ENCODE peak calls at places on chromosomes 7 and 10, in nine cellular contexts. One of them, this sample, is unnamed.

GRCh38 chr7:67854236-67854635 is 857.6 kb downstream of the TYW1 start:
- DNase-seq in H7: no peak
- DNase-seq in A549: no peak
- DNase-seq in glomerular endothelial cell: no peak
- DNase-seq in fibroblast of gingiva: no peak
- DNase-seq in spleen: no peak
- DNase-seq in thoracic aorta: no peak
- DNase-seq in stimulated activated CD8-positive, alpha-beta memory T cell treated with anti-CD3 and anti-CD28 coated beads, Interleukin-15, amount 100 ng/mL, for 24 hours: no peak
- DNase-seq in NCI-H226: no peak
- DNase-seq in this sample: no peak

GRCh38 chr7:95446618-95447017 is 11.8 kb upstream of the PON2 start:
- DNase-seq in H7: no peak
- DNase-seq in A549: no peak
- DNase-seq in glomerular endothelial cell: no peak
- DNase-seq in fibroblast of gingiva: no peak
- DNase-seq in spleen: no peak
- DNase-seq in thoracic aorta: no peak
- DNase-seq in stimulated activated CD8-positive, alpha-beta memory T cell treated with anti-CD3 and anti-CD28 coated beads, Interleukin-15, amount 100 ng/mL, for 24 hours: no peak
- DNase-seq in NCI-H226: no peak
- DNase-seq in this sample: no peak

GRCh38 chr10:75654171-75654772 is 222.8 kb downstream of the LRMDA start:
- DNase-seq in H7: no peak
- DNase-seq in A549: no peak
- DNase-seq in glomerular endothelial cell: no peak
- DNase-seq in fibroblast of gingiva: peak; percentile 46
- DNase-seq in spleen: no peak
- DNase-seq in thoracic aorta: no peak
- DNase-seq in stimulated activated CD8-positive, alpha-beta memory T cell treated with anti-CD3 and anti-CD28 coated beads, Interleukin-15, amount 100 ng/mL, for 24 hours: no peak
- DNase-seq in NCI-H226: no peak
- DNase-seq in this sample: no peak

GRCh38 chr7:26705567-26705966 is 158.8 kb downstream of the SKAP2 start:
- DNase-seq in H7: no peak
- DNase-seq in A549: peak; percentile 69
- DNase-seq in glomerular endothelial cell: peak; percentile 91
- DNase-seq in fibroblast of gingiva: peak; percentile 93
- DNase-seq in spleen: no peak
- DNase-seq in thoracic aorta: no peak
- DNase-seq in stimulated activated CD8-positive, alpha-beta memory T cell treated with anti-CD3 and anti-CD28 coated beads, Interleukin-15, amount 100 ng/mL, for 24 hours: no peak
- DNase-seq in NCI-H226: peak; percentile 93
- DNase-seq in this sample: peak; percentile 6

GRCh38 chr10:18222870-18223269 is 82.6 kb downstream of the CACNB2 start:
- DNase-seq in H7: no peak
- DNase-seq in A549: no peak
- DNase-seq in glomerular endothelial cell: no peak
- DNase-seq in fibroblast of gingiva: no peak
- DNase-seq in spleen: no peak
- DNase-seq in thoracic aorta: no peak
- DNase-seq in stimulated activated CD8-positive, alpha-beta memory T cell treated with anti-CD3 and anti-CD28 coated beads, Interleukin-15, amount 100 ng/mL, for 24 hours: no peak
- DNase-seq in NCI-H226: no peak
- DNase-seq in this sample: no peak

GRCh38 chr10:124944982-124945381 is 3.1 kb downstream of the ZRANB1 start:
- DNase-seq in H7: no peak
- DNase-seq in A549: no peak
- DNase-seq in glomerular endothelial cell: no peak
- DNase-seq in fibroblast of gingiva: peak; percentile 86
- DNase-seq in spleen: no peak
- DNase-seq in thoracic aorta: no peak
- DNase-seq in stimulated activated CD8-positive, alpha-beta memory T cell treated with anti-CD3 and anti-CD28 coated beads, Interleukin-15, amount 100 ng/mL, for 24 hours: no peak
- DNase-seq in NCI-H226: no peak
- DNase-seq in this sample: no peak

GRCh38 chr7:27189560-27190283 is 4.7 kb upstream of the HOXA11 start:
- DNase-seq in H7: no peak
- DNase-seq in A549: no peak
- DNase-seq in glomerular endothelial cell: no peak
- DNase-seq in fibroblast of gingiva: no peak
- DNase-seq in spleen: no peak
- DNase-seq in thoracic aorta: no peak
- DNase-seq in stimulated activated CD8-positive, alpha-beta memory T cell treated with anti-CD3 and anti-CD28 coated beads, Interleukin-15, amount 100 ng/mL, for 24 hours: no peak
- DNase-seq in NCI-H226: no peak
- DNase-seq in this sample: no peak

GRCh38 chr10:70602665-70603438 is at the start of gene PRF1:
- DNase-seq in H7: no peak
- DNase-seq in A549: no peak
- DNase-seq in glomerular endothelial cell: no peak
- DNase-seq in fibroblast of gingiva: no peak
- DNase-seq in spleen: peak; percentile 93
- DNase-seq in thoracic aorta: no peak
- DNase-seq in stimulated activated CD8-positive, alpha-beta memory T cell treated with anti-CD3 and anti-CD28 coated beads, Interleukin-15, amount 100 ng/mL, for 24 hours: peak; percentile 51
- DNase-seq in NCI-H226: no peak
- DNase-seq in this sample: no peak

GRCh38 chr7:128076831-128077271 is 45.6 kb upstream of the LRRC4 start:
- DNase-seq in H7: no peak
- DNase-seq in A549: no peak
- DNase-seq in glomerular endothelial cell: no peak
- DNase-seq in fibroblast of gingiva: no peak
- DNase-seq in spleen: no peak
- DNase-seq in thoracic aorta: no peak
- DNase-seq in stimulated activated CD8-positive, alpha-beta memory T cell treated with anti-CD3 and anti-CD28 coated beads, Interleukin-15, amount 100 ng/mL, for 24 hours: no peak
- DNase-seq in NCI-H226: no peak
- DNase-seq in this sample: no peak

GRCh38 chr7:118040562-118040961 is 143.4 kb upstream of the LSM8 start:
- DNase-seq in H7: no peak
- DNase-seq in A549: no peak
- DNase-seq in glomerular endothelial cell: no peak
- DNase-seq in fibroblast of gingiva: no peak
- DNase-seq in spleen: no peak
- DNase-seq in thoracic aorta: no peak
- DNase-seq in stimulated activated CD8-positive, alpha-beta memory T cell treated with anti-CD3 and anti-CD28 coated beads, Interleukin-15, amount 100 ng/mL, for 24 hours: no peak
- DNase-seq in NCI-H226: no peak
- DNase-seq in this sample: no peak

GRCh38 chr10:131344747-131345146 is 33.2 kb upstream of the TCERG1L start:
- DNase-seq in H7: no peak
- DNase-seq in A549: no peak
- DNase-seq in glomerular endothelial cell: no peak
- DNase-seq in fibroblast of gingiva: no peak
- DNase-seq in spleen: no peak
- DNase-seq in thoracic aorta: no peak
- DNase-seq in stimulated activated CD8-positive, alpha-beta memory T cell treated with anti-CD3 and anti-CD28 coated beads, Interleukin-15, amount 100 ng/mL, for 24 hours: no peak
- DNase-seq in NCI-H226: no peak
- DNase-seq in this sample: no peak

GRCh38 chr7:4694653-4695335 is 12.7 kb downstream of the FOXK1 start:
- DNase-seq in H7: peak; percentile 37
- DNase-seq in A549: no peak
- DNase-seq in glomerular endothelial cell: no peak
- DNase-seq in fibroblast of gingiva: peak; percentile 93
- DNase-seq in spleen: no peak
- DNase-seq in thoracic aorta: peak; percentile 55
- DNase-seq in stimulated activated CD8-positive, alpha-beta memory T cell treated with anti-CD3 and anti-CD28 coated beads, Interleukin-15, amount 100 ng/mL, for 24 hours: no peak
- DNase-seq in NCI-H226: peak; percentile 52
- DNase-seq in this sample: peak; percentile 31

GRCh38 chr10:34967411-34967880 is 122.7 kb downstream of the CUL2 start:
- DNase-seq in H7: no peak
- DNase-seq in A549: no peak
- DNase-seq in glomerular endothelial cell: no peak
- DNase-seq in fibroblast of gingiva: peak; percentile 62
- DNase-seq in spleen: no peak
- DNase-seq in thoracic aorta: no peak
- DNase-seq in stimulated activated CD8-positive, alpha-beta memory T cell treated with anti-CD3 and anti-CD28 coated beads, Interleukin-15, amount 100 ng/mL, for 24 hours: no peak
- DNase-seq in NCI-H226: no peak
- DNase-seq in this sample: no peak

GRCh38 chr10:42754155-42755027 is 28.2 kb upstream of the BMS1 start:
- DNase-seq in H7: peak; percentile 85
- DNase-seq in A549: no peak
- DNase-seq in glomerular endothelial cell: no peak
- DNase-seq in fibroblast of gingiva: peak; percentile 10
- DNase-seq in spleen: no peak
- DNase-seq in thoracic aorta: no peak
- DNase-seq in stimulated activated CD8-positive, alpha-beta memory T cell treated with anti-CD3 and anti-CD28 coated beads, Interleukin-15, amount 100 ng/mL, for 24 hours: no peak
- DNase-seq in NCI-H226: no peak
- DNase-seq in this sample: no peak

GRCh38 chr10:6037975-6038624 is 24.1 kb downstream of the IL2RA start:
- DNase-seq in H7: no peak
- DNase-seq in A549: no peak
- DNase-seq in glomerular endothelial cell: no peak
- DNase-seq in fibroblast of gingiva: no peak
- DNase-seq in spleen: no peak
- DNase-seq in thoracic aorta: no peak
- DNase-seq in stimulated activated CD8-positive, alpha-beta memory T cell treated with anti-CD3 and anti-CD28 coated beads, Interleukin-15, amount 100 ng/mL, for 24 hours: no peak
- DNase-seq in NCI-H226: no peak
- DNase-seq in this sample: no peak

GRCh38 chr7:101880536-101881443 is 63.4 kb downstream of the CUX1 start:
- DNase-seq in H7: no peak
- DNase-seq in A549: no peak
- DNase-seq in glomerular endothelial cell: no peak
- DNase-seq in fibroblast of gingiva: peak; percentile 6
- DNase-seq in spleen: no peak
- DNase-seq in thoracic aorta: no peak
- DNase-seq in stimulated activated CD8-positive, alpha-beta memory T cell treated with anti-CD3 and anti-CD28 coated beads, Interleukin-15, amount 100 ng/mL, for 24 hours: no peak
- DNase-seq in NCI-H226: peak; percentile 82
- DNase-seq in this sample: peak; percentile 76

GRCh38 chr10:95356-96115 is 39.7 kb upstream of the ZMYND11 start:
- DNase-seq in H7: no peak
- DNase-seq in A549: no peak
- DNase-seq in glomerular endothelial cell: no peak
- DNase-seq in fibroblast of gingiva: no peak
- DNase-seq in spleen: no peak
- DNase-seq in thoracic aorta: no peak
- DNase-seq in stimulated activated CD8-positive, alpha-beta memory T cell treated with anti-CD3 and anti-CD28 coated beads, Interleukin-15, amount 100 ng/mL, for 24 hours: no peak
- DNase-seq in NCI-H226: no peak
- DNase-seq in this sample: no peak

GRCh38 chr10:62860946-62861345 is 44.8 kb upstream of the EGR2 start:
- DNase-seq in H7: no peak
- DNase-seq in A549: no peak
- DNase-seq in glomerular endothelial cell: no peak
- DNase-seq in fibroblast of gingiva: no peak
- DNase-seq in spleen: no peak
- DNase-seq in thoracic aorta: no peak
- DNase-seq in stimulated activated CD8-positive, alpha-beta memory T cell treated with anti-CD3 and anti-CD28 coated beads, Interleukin-15, amount 100 ng/mL, for 24 hours: no peak
- DNase-seq in NCI-H226: no peak
- DNase-seq in this sample: no peak

GRCh38 chr10:127907411-127908105 is 655 bp downstream of the PTPRE start:
- DNase-seq in H7: peak; percentile 70
- DNase-seq in A549: no peak
- DNase-seq in glomerular endothelial cell: no peak
- DNase-seq in fibroblast of gingiva: peak; percentile 55
- DNase-seq in spleen: peak; percentile 86
- DNase-seq in thoracic aorta: no peak
- DNase-seq in stimulated activated CD8-positive, alpha-beta memory T cell treated with anti-CD3 and anti-CD28 coated beads, Interleukin-15, amount 100 ng/mL, for 24 hours: no peak
- DNase-seq in NCI-H226: peak; percentile 30
- DNase-seq in this sample: peak; percentile 21

GRCh38 chr10:21953585-21954057 is 49.9 kb downstream of the DNAJC1 start:
- DNase-seq in H7: peak; percentile 34
- DNase-seq in A549: peak; percentile 69
- DNase-seq in glomerular endothelial cell: peak; percentile 29
- DNase-seq in fibroblast of gingiva: peak; percentile 27
- DNase-seq in spleen: no peak
- DNase-seq in thoracic aorta: no peak
- DNase-seq in stimulated activated CD8-positive, alpha-beta memory T cell treated with anti-CD3 and anti-CD28 coated beads, Interleukin-15, amount 100 ng/mL, for 24 hours: no peak
- DNase-seq in NCI-H226: peak; percentile 61
- DNase-seq in this sample: peak; percentile 70

GRCh38 chr7:39085590-39086049 is 107.9 kb downstream of the POU6F2 start:
- DNase-seq in H7: no peak
- DNase-seq in A549: no peak
- DNase-seq in glomerular endothelial cell: no peak
- DNase-seq in fibroblast of gingiva: no peak
- DNase-seq in spleen: no peak
- DNase-seq in thoracic aorta: no peak
- DNase-seq in stimulated activated CD8-positive, alpha-beta memory T cell treated with anti-CD3 and anti-CD28 coated beads, Interleukin-15, amount 100 ng/mL, for 24 hours: no peak
- DNase-seq in NCI-H226: no peak
- DNase-seq in this sample: no peak

GRCh38 chr7:56074371-56074791 is 10.3 kb downstream of the SUMF2 start:
- DNase-seq in H7: peak; percentile 91
- DNase-seq in A549: peak; percentile 82
- DNase-seq in glomerular endothelial cell: no peak
- DNase-seq in fibroblast of gingiva: peak; percentile 71
- DNase-seq in spleen: peak; percentile 92
- DNase-seq in thoracic aorta: peak; percentile 84
- DNase-seq in stimulated activated CD8-positive, alpha-beta memory T cell treated with anti-CD3 and anti-CD28 coated beads, Interleukin-15, amount 100 ng/mL, for 24 hours: peak; percentile 40
- DNase-seq in NCI-H226: peak; percentile 86
- DNase-seq in this sample: peak; percentile 80

GRCh38 chr7:22432203-22432718 is 67.7 kb downstream of the STEAP1B start:
- DNase-seq in H7: no peak
- DNase-seq in A549: no peak
- DNase-seq in glomerular endothelial cell: no peak
- DNase-seq in fibroblast of gingiva: no peak
- DNase-seq in spleen: no peak
- DNase-seq in thoracic aorta: no peak
- DNase-seq in stimulated activated CD8-positive, alpha-beta memory T cell treated with anti-CD3 and anti-CD28 coated beads, Interleukin-15, amount 100 ng/mL, for 24 hours: no peak
- DNase-seq in NCI-H226: no peak
- DNase-seq in this sample: no peak

GRCh38 chr7:74480861-74481417 is 27.2 kb downstream of the GTF2IRD1 start:
- DNase-seq in H7: no peak
- DNase-seq in A549: peak; percentile 85
- DNase-seq in glomerular endothelial cell: no peak
- DNase-seq in fibroblast of gingiva: peak; percentile 89
- DNase-seq in spleen: peak; percentile 78
- DNase-seq in thoracic aorta: no peak
- DNase-seq in stimulated activated CD8-positive, alpha-beta memory T cell treated with anti-CD3 and anti-CD28 coated beads, Interleukin-15, amount 100 ng/mL, for 24 hours: no peak
- DNase-seq in NCI-H226: peak; percentile 91
- DNase-seq in this sample: peak; percentile 91

GRCh38 chr7:150993511-150993910 is 2.7 kb downstream of the NOS3 start:
- DNase-seq in H7: peak; percentile 86
- DNase-seq in A549: no peak
- DNase-seq in glomerular endothelial cell: no peak
- DNase-seq in fibroblast of gingiva: no peak
- DNase-seq in spleen: peak; percentile 87
- DNase-seq in thoracic aorta: no peak
- DNase-seq in stimulated activated CD8-positive, alpha-beta memory T cell treated with anti-CD3 and anti-CD28 coated beads, Interleukin-15, amount 100 ng/mL, for 24 hours: no peak
- DNase-seq in NCI-H226: no peak
- DNase-seq in this sample: no peak

GRCh38 chr7:47032171-47032915 is 549.6 kb downstream of the TNS3 start:
- DNase-seq in H7: no peak
- DNase-seq in A549: no peak
- DNase-seq in glomerular endothelial cell: no peak
- DNase-seq in fibroblast of gingiva: peak; percentile 36
- DNase-seq in spleen: no peak
- DNase-seq in thoracic aorta: no peak
- DNase-seq in stimulated activated CD8-positive, alpha-beta memory T cell treated with anti-CD3 and anti-CD28 coated beads, Interleukin-15, amount 100 ng/mL, for 24 hours: no peak
- DNase-seq in NCI-H226: no peak
- DNase-seq in this sample: no peak

GRCh38 chr7:140869430-140869829 is 55.3 kb downstream of the BRAF start:
- DNase-seq in H7: no peak
- DNase-seq in A549: no peak
- DNase-seq in glomerular endothelial cell: no peak
- DNase-seq in fibroblast of gingiva: no peak
- DNase-seq in spleen: no peak
- DNase-seq in thoracic aorta: no peak
- DNase-seq in stimulated activated CD8-positive, alpha-beta memory T cell treated with anti-CD3 and anti-CD28 coated beads, Interleukin-15, amount 100 ng/mL, for 24 hours: no peak
- DNase-seq in NCI-H226: no peak
- DNase-seq in this sample: no peak

GRCh38 chr7:145845345-145845744 is 271.3 kb upstream of the CNTNAP2 start:
- DNase-seq in H7: peak; percentile 8
- DNase-seq in A549: no peak
- DNase-seq in glomerular endothelial cell: no peak
- DNase-seq in fibroblast of gingiva: no peak
- DNase-seq in spleen: no peak
- DNase-seq in thoracic aorta: no peak
- DNase-seq in stimulated activated CD8-positive, alpha-beta memory T cell treated with anti-CD3 and anti-CD28 coated beads, Interleukin-15, amount 100 ng/mL, for 24 hours: no peak
- DNase-seq in NCI-H226: no peak
- DNase-seq in this sample: no peak

GRCh38 chr10:23035569-23035968 is 59.8 kb upstream of the MSRB2 start:
- DNase-seq in H7: peak; percentile 28
- DNase-seq in A549: peak; percentile 26
- DNase-seq in glomerular endothelial cell: no peak
- DNase-seq in fibroblast of gingiva: no peak
- DNase-seq in spleen: no peak
- DNase-seq in thoracic aorta: no peak
- DNase-seq in stimulated activated CD8-positive, alpha-beta memory T cell treated with anti-CD3 and anti-CD28 coated beads, Interleukin-15, amount 100 ng/mL, for 24 hours: no peak
- DNase-seq in NCI-H226: no peak
- DNase-seq in this sample: no peak

GRCh38 chr10:107542607-107543006 is 378.1 kb upstream of the SORCS1 start:
- DNase-seq in H7: no peak
- DNase-seq in A549: no peak
- DNase-seq in glomerular endothelial cell: no peak
- DNase-seq in fibroblast of gingiva: no peak
- DNase-seq in spleen: no peak
- DNase-seq in thoracic aorta: no peak
- DNase-seq in stimulated activated CD8-positive, alpha-beta memory T cell treated with anti-CD3 and anti-CD28 coated beads, Interleukin-15, amount 100 ng/mL, for 24 hours: no peak
- DNase-seq in NCI-H226: no peak
- DNase-seq in this sample: no peak

GRCh38 chr10:32865170-32865569 is 92.9 kb downstream of the ITGB1 start:
- DNase-seq in H7: no peak
- DNase-seq in A549: no peak
- DNase-seq in glomerular endothelial cell: no peak
- DNase-seq in fibroblast of gingiva: no peak
- DNase-seq in spleen: no peak
- DNase-seq in thoracic aorta: no peak
- DNase-seq in stimulated activated CD8-positive, alpha-beta memory T cell treated with anti-CD3 and anti-CD28 coated beads, Interleukin-15, amount 100 ng/mL, for 24 hours: no peak
- DNase-seq in NCI-H226: no peak
- DNase-seq in this sample: no peak